ENCODE peak calls at places on chromosomes 16 and 17, in five cellular contexts. W, A, J, I and H are unnamed samples.

GRCh38 chr17:225551-225950 is 44.1 kb upstream of the DOC2B start:
- DNase-seq in J (no peak), I (peak), W (peak), A (no peak), H (no peak)

GRCh38 chr17:67834634-67835033 is 9.3 kb downstream of the BPTF start:
- DNase-seq in I (no peak), A (no peak), W (no peak), J (no peak), H (no peak)

GRCh38 chr16:11160676-11161115 is 95.3 kb downstream of the SOCS1 start:
- DNase-seq in I (no peak), A (no peak), J (no peak), W (no peak), H (no peak)

GRCh38 chr17:21209511-21210175 is 4.3 kb downstream of the TMEM11 start:
- DNase-seq in I (peak), A (no peak), W (no peak), J (no peak), H (no peak)

GRCh38 chr16:89010210-89010925 is 33.4 kb upstream of the CBFA2T3 start:
- DNase-seq in I (no peak), A (no peak), W (no peak), J (no peak), H (no peak)

GRCh38 chr17:229945-230235 is 48.4 kb upstream of the DOC2B start:
- DNase-seq in A (no peak), W (peak), I (no peak), J (no peak), H (no peak)

GRCh38 chr17:39979865-39980401 is 674 bp upstream of the PSMD3 start:
- DNase-seq in A (no peak), W (no peak), I (no peak), J (no peak), H (no peak)

GRCh38 chr17:21025446-21025845 is 17.4 kb downstream of the USP22 start:
- DNase-seq in W (no peak), J (no peak), A (no peak), I (no peak), H (no peak)

GRCh38 chr17:65936013-65936412 is 255.9 kb downstream of the CEP112 start:
- DNase-seq in J (peak), I (no peak), A (no peak), W (no peak), H (no peak)

GRCh38 chr16:68311316-68311620 is 449 bp downstream of the PRMT7 start:
- DNase-seq in A (no peak), J (no peak), I (no peak), W (no peak), H (no peak)